ENCODE peak calls at places on chromosomes 7 and 10, in eight cellular contexts. J is hepatocyte, Y is Peyer's patch, Z is AG04450, W is uterus, M is left ventricle myocardium inferior, A is astrocyte, U is mammary epithelial cell. G is an unnamed sample. For H3K27me3, the result is how much of the 10 kb centered on the place peaks cover.

GRCh38 chr10:69696073-69696731 is 66.2 kb downstream of the FAM241B start:
- DNase-seq in J (peak), Y (no peak), Z (peak), W (no peak), M (peak), A (peak), U (peak), G (no peak)

GRCh38 chr7:118183254-118183585 is 744 bp upstream of the LSM8 start:
- DNase-seq in J (no peak), Y (no peak), Z (no peak), W (no peak), M (no peak), A (no peak), U (peak), G (no peak)

GRCh38 chr7:80791509-80791929 is 127.3 kb downstream of the SEMA3C start:
- DNase-seq in J (no peak), Y (no peak), Z (no peak), W (no peak), M (no peak), A (no peak), U (no peak), G (no peak)

GRCh38 chr10:62083868-62084267 is 182.4 kb downstream of the ARID5B start:
- DNase-seq in J (peak), Y (no peak), Z (peak), W (peak), M (peak), A (peak), U (peak), G (peak)

GRCh38 chr7:17661982-17662585 is 278.2 kb downstream of the SNX13 start:
- DNase-seq in J (no peak), Y (no peak), Z (no peak), W (no peak), M (no peak), A (peak), U (peak), G (no peak)

GRCh38 chr7:80819503-80819902 is 99.3 kb downstream of the SEMA3C start:
- DNase-seq in J (no peak), Y (no peak), Z (no peak), W (no peak), M (no peak), A (no peak), U (no peak), G (no peak)

GRCh38 chr10:101031796-101032636 is 982 bp downstream of the SFXN3 start:
- DNase-seq in J (peak), Y (peak), Z (no peak), W (peak), M (peak), A (peak), U (no peak), G (peak)

GRCh38 chr10:24570658-24571426 is 152.8 kb downstream of the ARHGAP21 start:
- DNase-seq in J (no peak), Y (no peak), Z (no peak), W (no peak), M (no peak), A (no peak), U (no peak), G (no peak)

GRCh38 chr10:52314007-52314821 is at the start of gene DKK1:
- DNase-seq in J (peak), Y (peak), Z (no peak), W (peak), M (peak), A (peak), U (peak), G (peak)

GRCh38 chr10:47025540-47026300 is 114.5 kb downstream of the PTPN20 start:
- DNase-seq in J (no peak), Y (peak), Z (no peak), W (no peak), M (peak), A (peak), U (no peak), G (no peak)

GRCh38 chr10:122342293-122343134 is 32.0 kb upstream of the PLEKHA1 start:
- DNase-seq in J (peak), Y (no peak), Z (peak), W (peak), M (no peak), A (peak), U (peak), G (peak)

GRCh38 chr10:58784361-58784760 is 271.7 kb downstream of the BICC1 start:
- DNase-seq in J (no peak), Y (no peak), Z (no peak), W (no peak), M (no peak), A (no peak), U (no peak), G (no peak)

GRCh38 chr7:139673230-139673629 is 104.6 kb downstream of the HIPK2 start:
- DNase-seq in J (no peak), Y (no peak), Z (no peak), W (no peak), M (no peak), A (no peak), U (no peak), G (peak)

GRCh38 chr10:133012573-133013359 is 70.4 kb upstream of the CFAP46 start:
- DNase-seq in J (no peak), Y (no peak), Z (no peak), W (no peak), M (peak), A (no peak), U (no peak), G (peak)

GRCh38 chr7:129788993-129789392 is 163.8 kb downstream of the UBE2H start:
- DNase-seq in J (no peak), Y (no peak), Z (no peak), W (no peak), M (no peak), A (no peak), U (no peak), G (no peak)
- H3K27me3 ChIP-seq in J (half or more), Y (under half), Z (under half), W (under half), M (half or more), A (under half), U (under half), G (half or more)

GRCh38 chr10:103983367-103983911 is 16.5 kb downstream of the SLK start:
- DNase-seq in J (no peak), Y (no peak), Z (no peak), W (no peak), M (no peak), A (no peak), U (no peak), G (no peak)
- H3K27ac ChIP-seq in J (no peak), Y (peak), Z (no peak), W (no peak), M (no peak), A (no peak), U (no peak), G (no peak)

GRCh38 chr7:115356139-115356746 is 434.3 kb downstream of the MDFIC start:
- DNase-seq in J (peak), Y (no peak), Z (no peak), W (no peak), M (no peak), A (peak), U (no peak), G (no peak)
- TF ChIP-seq CTCF in J (peak), Y (peak), Z (peak), W (no peak), M (peak), A (peak), U (peak), G (peak)

GRCh38 chr7:33903770-33904679 is 1.3 kb upstream of the BMPER start:
- DNase-seq in J (peak), Y (peak), Z (no peak), W (peak), M (peak), A (no peak), U (peak), G (peak)
- H3K27me3 ChIP-seq in J (half or more), Y (under half), Z (under half), W (under half), M (half or more), A (under half), U (under half), G (half or more)

GRCh38 chr7:30175171-30175570 is 40.4 kb downstream of the MTURN start:
- DNase-seq in J (no peak), Y (no peak), Z (no peak), W (no peak), M (no peak), A (no peak), U (no peak), G (no peak)
- H3K27ac ChIP-seq in J (peak), Y (no peak), Z (no peak), W (no peak), M (no peak), A (no peak), U (no peak), G (no peak)

GRCh38 chr7:35036361-35037171 is 719 bp downstream of the DPY19L1 start:
- DNase-seq in J (peak), Y (peak), Z (no peak), W (peak), M (peak), A (peak), U (peak), G (peak)

GRCh38 chr7:35038340-35038738 is 1.1 kb upstream of the DPY19L1 start:
- DNase-seq in J (no peak), Y (no peak), Z (no peak), W (no peak), M (no peak), A (no peak), U (no peak), G (no peak)

GRCh38 chr7:35037526-35038339 is 448 bp upstream of the DPY19L1 start:
- DNase-seq in J (peak), Y (peak), Z (peak), W (peak), M (peak), A (peak), U (peak), G (peak)

GRCh38 chr7:35037211-35037525 is at the start of gene DPY19L1:
- DNase-seq in J (no peak), Y (no peak), Z (no peak), W (no peak), M (no peak), A (no peak), U (no peak), G (no peak)

GRCh38 chr7:35035511-35035921 is 1.8 kb downstream of the DPY19L1 start:
- DNase-seq in J (peak), Y (no peak), Z (no peak), W (no peak), M (no peak), A (peak), U (peak), G (peak)
- TF ChIP-seq CTCF in J (peak), Y (no peak), Z (no peak), W (no peak), M (no peak), A (no peak), U (peak), G (no peak)

DNA sequence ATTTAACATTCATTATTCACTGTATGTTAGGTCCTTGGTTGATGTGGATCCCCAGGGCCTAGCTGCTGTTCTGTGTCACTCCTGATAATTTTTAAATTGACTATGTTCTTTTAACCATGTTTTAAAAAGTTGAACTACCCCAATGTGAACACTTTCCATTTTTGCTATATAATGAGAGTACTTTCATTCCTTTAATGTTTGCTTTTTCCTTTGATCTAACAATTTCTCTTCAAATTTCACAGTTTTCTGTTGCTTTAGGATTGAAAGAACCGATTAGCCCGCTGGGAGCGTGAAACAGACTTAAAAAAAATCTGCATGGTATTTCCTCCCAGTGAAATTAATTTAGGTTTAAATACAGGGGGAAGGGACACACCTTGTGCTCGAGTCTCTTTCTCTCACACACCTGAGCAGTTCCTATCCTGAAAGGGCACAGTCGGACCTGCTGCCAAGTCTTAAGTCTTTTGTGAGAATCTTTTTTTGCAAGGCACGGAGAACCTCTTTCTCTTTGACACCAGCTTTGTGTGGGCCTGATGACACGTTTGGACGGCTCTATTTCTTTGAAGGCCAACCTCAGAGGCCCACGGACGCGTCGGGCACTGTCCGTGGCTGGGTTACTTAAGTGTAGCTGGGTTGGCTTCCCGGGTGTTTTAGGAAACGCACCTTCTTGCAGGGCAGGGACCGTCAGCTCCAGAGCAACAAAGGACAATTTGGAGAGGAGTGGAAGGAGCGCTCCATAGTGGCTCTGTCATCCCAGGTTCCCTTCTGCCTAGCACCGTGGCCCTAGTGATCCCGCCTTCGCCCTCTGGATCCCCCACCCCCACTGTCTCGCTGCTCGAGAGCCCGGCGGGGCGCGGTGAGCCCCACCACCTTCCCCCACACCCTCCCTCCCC is 1.0 kb upstream of the CHN2 start:
- DNase-seq in J (peak), Y (no peak), Z (no peak), W (no peak), M (no peak), A (no peak), U (no peak), G (no peak)
- H3K27me3 ChIP-seq in J (under half), Y (under half), Z (under half), W (under half), M (under half), A (half or more), U (under half), G (under half)

GRCh38 chr10:3048114-3049019 is 19.0 kb upstream of the PFKP start:
- DNase-seq in J (no peak), Y (no peak), Z (no peak), W (peak), M (no peak), A (peak), U (no peak), G (no peak)
- H3K27ac ChIP-seq in J (no peak), Y (no peak), Z (peak), W (peak), M (no peak), A (peak), U (no peak), G (peak)